ENCODE peak calls at places on chromosomes 12 and 14, in six cellular contexts. M, O, R, T, A and U are unnamed samples.

GRCh38 chr12:97757431-97758091 is 295.0 kb downstream of the RMST start:
- DNase-seq in M (no peak), O (no peak), R (no peak), T (peak; percentile 3), A (no peak), U (no peak)

GRCh38 chr14:60249321-60250251 is 565 bp downstream of the PPM1A start:
- DNase-seq in M (no peak), O (peak; percentile 81), R (peak; percentile 82), T (peak; percentile 58), A (peak; percentile 60), U (peak; percentile 57)

GRCh38 chr14:49679271-49679670 is 8.7 kb downstream of the POLE2 start:
- DNase-seq in M (no peak), O (no peak), R (no peak), T (no peak), A (no peak), U (no peak)

GRCh38 chr12:66279127-66279712 is 23.1 kb upstream of the HELB start:
- DNase-seq in M (no peak), O (no peak), R (peak; percentile 25), T (peak; percentile 27), A (no peak), U (no peak)

GRCh38 chr14:62957562-62957961 is 87.7 kb downstream of the KCNH5 start:
- DNase-seq in M (no peak), O (no peak), R (peak; percentile 1), T (no peak), A (no peak), U (no peak)

GRCh38 chr12:114726092-114726710 is 42.2 kb upstream of the TBX3 start:
- DNase-seq in M (no peak), O (no peak), R (no peak), T (no peak), A (no peak), U (no peak)

GRCh38 chr14:104091061-104091926 is 5.8 kb downstream of the ASPG start:
- DNase-seq in M (no peak), O (peak; percentile 48), R (no peak), T (no peak), A (no peak), U (no peak)

GRCh38 chr12:103930787-103931536 is 752 bp downstream of the HSP90B1 start:
- DNase-seq in M (no peak), O (no peak), R (peak; percentile 50), T (peak; percentile 13), A (no peak), U (peak; percentile 23)

GRCh38 chr14:72608391-72609204 is 285.3 kb downstream of the DPF3 start:
- DNase-seq in M (no peak), O (peak; percentile 11), R (peak; percentile 31), T (no peak), A (no peak), U (no peak)

GRCh38 chr12:42056130-42056529 is 88.5 kb downstream of the GXYLT1 start:
- DNase-seq in M (peak; percentile 20), O (no peak), R (no peak), T (no peak), A (no peak), U (no peak)

GRCh38 chr12:128474916-128475315 is 207.9 kb downstream of the TMEM132C start:
- DNase-seq in M (no peak), O (no peak), R (no peak), T (no peak), A (no peak), U (no peak)

GRCh38 chr12:113248842-113249435 is 27.7 kb downstream of the TPCN1 start:
- DNase-seq in M (no peak), O (no peak), R (no peak), T (no peak), A (no peak), U (no peak)

GRCh38 chr12:111764120-111764821 is 2.5 kb upstream of the ALDH2 start:
- DNase-seq in M (peak; percentile 77), O (no peak), R (no peak), T (no peak), A (no peak), U (no peak)

GRCh38 chr14:65256714-65257113 is 154.4 kb upstream of the MAX start:
- DNase-seq in M (no peak), O (no peak), R (no peak), T (no peak), A (no peak), U (no peak)

DNA sequence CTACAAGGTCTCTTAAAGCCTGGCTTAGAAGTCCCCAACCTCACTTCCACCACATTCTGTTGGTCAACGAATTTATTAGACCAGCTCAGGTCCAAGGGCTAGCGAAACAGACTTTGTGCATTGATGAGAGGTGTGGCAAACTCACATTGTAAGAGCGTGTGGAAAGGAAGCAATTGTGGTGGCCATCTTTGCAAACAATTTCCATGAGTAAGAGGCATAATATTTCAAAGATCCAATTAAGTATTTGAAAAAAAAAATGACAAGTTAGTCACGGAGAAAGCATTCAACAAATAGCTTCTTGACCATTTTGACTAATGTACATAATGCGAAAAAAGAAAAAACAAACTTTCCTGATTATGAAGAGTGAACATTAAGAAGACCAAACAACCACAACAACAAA is 7.4 kb downstream of the NR1H4 start:
- DNase-seq in M (no peak), O (no peak), R (no peak), T (no peak), A (no peak), U (no peak)
- TF ChIP-seq TAF1 in M (no peak), O (no peak), R (no peak), T (no peak), A (no peak), U (no peak)

GRCh38 chr14:22884721-22885523 is 1.9 kb downstream of the REM2 start:
- DNase-seq in M (no peak), O (no peak), R (no peak), T (no peak), A (no peak), U (no peak)

GRCh38 chr14:22887260-22887989 is 4.4 kb downstream of the REM2 start:
- DNase-seq in M (peak; percentile 80), O (no peak), R (peak; percentile 89), T (no peak), A (no peak), U (peak; percentile 51)

GRCh38 chr14:22887990-22888378 is 5.0 kb downstream of the REM2 start:
- DNase-seq in M (peak; percentile 53), O (no peak), R (peak; percentile 32), T (no peak), A (no peak), U (no peak)

GRCh38 chr14:22885975-22886374 is 3.0 kb downstream of the REM2 start:
- DNase-seq in M (no peak), O (no peak), R (no peak), T (no peak), A (no peak), U (no peak)

DNA sequence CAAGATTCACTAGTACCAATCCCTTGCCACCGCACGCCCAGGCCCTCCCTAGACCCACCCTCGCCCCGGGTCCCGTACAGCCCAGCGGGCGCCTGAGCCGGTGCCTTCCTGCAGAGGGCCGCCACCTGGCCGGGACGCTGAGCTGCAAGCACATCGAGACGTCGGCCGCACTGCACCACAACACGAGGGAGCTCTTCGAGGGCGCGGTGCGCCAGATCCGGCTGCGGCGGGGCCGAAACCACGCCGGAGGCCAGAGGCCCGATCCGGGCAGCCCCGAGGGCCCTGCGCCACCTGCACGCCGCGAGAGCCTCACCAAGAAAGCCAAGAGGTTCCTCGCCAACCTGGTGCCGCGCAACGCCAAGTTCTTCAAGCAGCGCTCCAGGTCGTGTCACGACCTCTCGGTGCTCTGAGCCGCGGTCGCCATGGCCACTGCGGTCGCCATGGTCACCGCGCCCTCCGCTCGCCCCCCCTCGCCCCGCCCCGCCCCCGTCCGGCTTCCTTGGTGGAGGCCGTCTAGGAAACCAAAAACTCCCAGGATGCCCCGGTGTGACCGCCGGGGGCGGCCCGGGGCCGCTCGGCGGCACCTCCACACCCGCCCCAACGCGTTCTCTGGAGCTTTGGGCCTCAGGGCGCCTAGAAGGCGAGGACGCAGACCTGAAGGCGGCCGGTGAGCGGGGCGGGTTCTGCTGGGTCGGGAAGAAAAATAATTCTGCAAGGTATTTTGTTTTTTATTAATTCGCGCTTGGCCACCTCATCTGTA is 3.7 kb downstream of the REM2 start:
- DNase-seq in M (peak; percentile 45), O (peak; percentile 87), R (peak; percentile 92), T (no peak), A (peak; percentile 74), U (peak; percentile 78)
- TF ChIP-seq POLR2AphosphoS5 in M (no peak), O (peak; percentile 17), R (peak; percentile 62), T (no peak), A (peak; percentile 12), U (no peak)

GRCh38 chr12:47819902-47820630 is at the start of gene HDAC7:
- DNase-seq in M (no peak), O (no peak), R (peak; percentile 94), T (peak; percentile 62), A (peak; percentile 80), U (peak; percentile 85)
- TF ChIP-seq POLR2A in M (peak; percentile 79), O (peak; percentile 68), R (no peak), T (no peak), A (peak; percentile 29), U (peak; percentile 80)

DNA sequence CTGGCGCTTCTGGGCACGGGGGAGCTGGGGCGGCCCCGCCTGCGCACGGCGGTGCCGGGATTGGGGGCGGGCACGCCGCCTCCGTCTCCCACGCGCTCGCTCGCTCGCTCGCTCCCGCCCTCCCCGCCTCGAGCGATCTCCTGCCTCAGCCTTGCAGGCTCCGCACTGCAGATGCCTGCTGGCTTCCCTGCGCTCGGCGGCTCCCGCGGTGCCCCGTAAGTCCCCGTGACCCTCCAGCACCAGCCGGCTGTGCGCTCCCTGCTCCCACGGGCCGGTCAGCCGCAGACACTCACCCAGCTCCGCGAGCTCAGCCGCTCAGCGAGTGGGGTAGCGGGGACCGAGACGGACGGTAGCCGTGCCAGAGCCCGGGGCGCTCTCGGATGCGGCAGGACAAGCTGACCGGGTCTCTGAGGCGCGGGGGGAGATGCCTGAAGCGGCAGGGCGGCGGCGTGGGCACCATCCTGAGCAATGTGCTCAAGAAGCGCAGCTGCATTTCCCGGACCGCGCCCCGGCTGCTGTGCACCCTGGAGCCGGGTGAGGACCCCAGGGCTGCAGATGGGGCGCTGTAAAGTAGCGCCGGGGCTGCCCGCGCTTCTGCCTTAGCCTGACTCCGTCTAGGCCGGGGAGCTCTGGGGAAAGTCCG is at the start of gene TBC1D30:
- DNase-seq in M (no peak), O (peak; percentile 73), R (no peak), T (no peak), A (peak; percentile 41), U (peak; percentile 30)
- TF ChIP-seq TAF1 in M (peak; percentile 14), O (no peak), R (no peak), T (no peak), A (no peak), U (no peak)